ENCODE peak calls at places on chromosomes 2 and 18, in ten cellular contexts. N is cerebellar cortex; X is RWPE1; U is LoVo; M is left ventricle myocardium inferior; J is small intestine; G is stimulated activated CD8-positive, alpha-beta memory T cell treated with anti-CD3 and anti-CD28 coated beads, Interleukin-15, amount 100 ng/mL, for 24 hours; V is NCI-H82; Y is ovary; Q is activated T-helper 2 cell treated with anti-CD3 and anti-CD28 coated beads, Interferon-gamma antibody, Interleukin-2, Interleukin-4, amounts not matched to agents 10 μg/mL and 5 μg/mL and 100 μg/mL, durations not matched to agents 14 hours and 24 hours and 36 hours. E is an unnamed sample.
A peak's percentile ranks its signal among the peaks of the same experiment; 100 is the strongest.

GRCh38 chr18:70085641-70086040 is 119.8 kb downstream of the RTTN start:
- DNase-seq in N (no peak), X (no peak), U (no peak), M (no peak), J (no peak), G (no peak), V (no peak), Y (no peak), Q (no peak), E (no peak)

GRCh38 chr18:46859855-46860254 is 57.5 kb downstream of the PIAS2 start:
- DNase-seq in N (no peak), X (no peak), U (no peak), M (no peak), J (no peak), G (no peak), V (no peak), Y (no peak), Q (no peak), E (no peak)

GRCh38 chr18:37019157-37019571 is 190.2 kb downstream of the KIAA1328 start:
- DNase-seq in N (peak; percentile 11), X (peak; percentile 2), U (no peak), M (no peak), J (no peak), G (no peak), V (peak; percentile 45), Y (no peak), Q (no peak), E (no peak)

GRCh38 chr2:227460079-227460485 is 11.9 kb upstream of the AGFG1 start:
- DNase-seq in N (no peak), X (no peak), U (peak; percentile 25), M (no peak), J (no peak), G (peak; percentile 33), V (no peak), Y (no peak), Q (peak; percentile 45), E (no peak)

GRCh38 chr2:96139181-96139758 is 968 bp upstream of the ASTL start:
- DNase-seq in N (no peak), X (no peak), U (no peak), M (no peak), J (no peak), G (no peak), V (peak; percentile 9), Y (no peak), Q (no peak), E (no peak)

GRCh38 chr18:9684901-9685738 is 23.0 kb upstream of the RAB31 start:
- DNase-seq in N (no peak), X (no peak), U (no peak), M (peak; percentile 57), J (no peak), G (no peak), V (no peak), Y (peak; percentile 60), Q (no peak), E (no peak)

GRCh38 chr2:160363961-160364733 is 129.5 kb downstream of the RBMS1 start:
- DNase-seq in N (no peak), X (no peak), U (no peak), M (no peak), J (no peak), G (no peak), V (no peak), Y (no peak), Q (no peak), E (no peak)

GRCh38 chr18:56812674-56813073 is 161.5 kb downstream of the WDR7 start:
- DNase-seq in N (no peak), X (no peak), U (no peak), M (no peak), J (no peak), G (no peak), V (peak; percentile 51), Y (no peak), Q (no peak), E (no peak)

GRCh38 chr2:78701546-78701945 is 324.0 kb upstream of the REG3G start:
- DNase-seq in N (no peak), X (no peak), U (no peak), M (no peak), J (no peak), G (no peak), V (no peak), Y (no peak), Q (no peak), E (no peak)

GRCh38 chr2:54081574-54081973 is 33.8 kb upstream of the ACYP2 start:
- DNase-seq in N (no peak), X (peak; percentile 58), U (no peak), M (no peak), J (no peak), G (no peak), V (no peak), Y (no peak), Q (peak; percentile 33), E (no peak)

GRCh38 chr2:40435426-40436092 is 16.3 kb downstream of the SLC8A1 start:
- DNase-seq in N (peak; percentile 78), X (no peak), U (no peak), M (no peak), J (no peak), G (no peak), V (peak; percentile 34), Y (no peak), Q (no peak), E (no peak)

GRCh38 chr2:190382851-190383250 is 25.3 kb upstream of the MFSD6 start:
- DNase-seq in N (peak; percentile 85), X (peak; percentile 59), U (peak; percentile 68), M (no peak), J (peak; percentile 84), G (no peak), V (peak; percentile 64), Y (no peak), Q (no peak), E (no peak)

GRCh38 chr2:128742467-128742866 is 423.8 kb upstream of the HS6ST1 start:
- DNase-seq in N (no peak), X (no peak), U (no peak), M (no peak), J (no peak), G (no peak), V (no peak), Y (no peak), Q (no peak), E (no peak)

GRCh38 chr18:79803611-79804051 is 5.9 kb downstream of the KCNG2 start:
- DNase-seq in N (no peak), X (no peak), U (no peak), M (no peak), J (no peak), G (no peak), V (no peak), Y (no peak), Q (no peak), E (no peak)

GRCh38 chr2:108616731-108617161 is 82.5 kb downstream of the LIMS1 start:
- DNase-seq in N (no peak), X (no peak), U (no peak), M (no peak), J (no peak), G (no peak), V (peak; percentile 42), Y (no peak), Q (no peak), E (no peak)

GRCh38 chr2:34408100-34408499 is 809.0 kb upstream of the FAM98A start:
- DNase-seq in N (no peak), X (no peak), U (no peak), M (no peak), J (no peak), G (no peak), V (no peak), Y (no peak), Q (no peak), E (no peak)

GRCh38 chr18:63158012-63158631 is 161.4 kb downstream of the BCL2 start:
- DNase-seq in N (no peak), X (no peak), U (no peak), M (no peak), J (no peak), G (no peak), V (no peak), Y (no peak), Q (no peak), E (no peak)

GRCh38 chr2:45182667-45183620 is 173.7 kb upstream of the SIX2 start:
- DNase-seq in N (no peak), X (no peak), U (no peak), M (no peak), J (no peak), G (no peak), V (no peak), Y (no peak), Q (no peak), E (no peak)

GRCh38 chr2:72750977-72751639 is 74.7 kb downstream of the EXOC6B start:
- DNase-seq in N (no peak), X (no peak), U (no peak), M (no peak), J (no peak), G (no peak), V (no peak), Y (no peak), Q (no peak), E (no peak)

GRCh38 chr2:112137516-112138142 is 556 bp upstream of the FBLN7 start:
- DNase-seq in N (peak; percentile 10), X (peak; percentile 16), U (no peak), M (no peak), J (peak; percentile 60), G (no peak), V (no peak), Y (no peak), Q (no peak), E (no peak)

GRCh38 chr2:85160946-85161625 is 27.9 kb downstream of the TCF7L1 start:
- DNase-seq in N (no peak), X (no peak), U (no peak), M (no peak), J (no peak), G (no peak), V (no peak), Y (no peak), Q (no peak), E (no peak)

GRCh38 chr18:46426311-46427047 is 230.5 kb downstream of the LOXHD1 start:
- DNase-seq in N (no peak), X (no peak), U (no peak), M (no peak), J (no peak), G (no peak), V (no peak), Y (no peak), Q (no peak), E (peak; percentile 13)